ENCODE peak calls at places on chromosomes 13 and 19, in ten cellular contexts. O is SJSA1, E is neural progenitor cell, I is H7, G is bronchial epithelial cell, Z is thyroid gland, U is suprapubic skin, V is PC-9, M is lower lobe of right lung, Q is cardiac muscle cell. A is an unnamed sample.
A peak's percentile ranks its signal among the peaks of the same experiment; 100 is the strongest.

GRCh38 chr19:30360378-30361106 is 11.6 kb upstream of the ZNF536 start:
- DNase-seq in I (peak; percentile 64), G (no peak), U (no peak), V (no peak), E (peak; percentile 62), Z (no peak), Q (no peak), O (no peak), M (no peak), A (no peak)

GRCh38 chr19:41540041-41540695 is 35.8 kb upstream of the CEACAM21 start:
- DNase-seq in G (no peak), M (no peak), V (no peak), E (no peak), I (no peak), U (no peak), Z (no peak), Q (peak; percentile 19), O (no peak), A (no peak)

GRCh38 chr13:39132286-39132685 is 94.0 kb downstream of the NHLRC3 start:
- DNase-seq in G (peak; percentile 56), Q (no peak), U (no peak), Z (no peak), V (no peak), I (no peak), O (no peak), M (no peak), E (no peak), A (peak; percentile 66)

GRCh38 chr19:50427997-50428425 is 4.7 kb upstream of the MYBPC2 start:
- DNase-seq in Z (peak; percentile 95), I (peak; percentile 87), M (peak; percentile 96), V (no peak), Q (peak; percentile 93), G (peak; percentile 30), O (no peak), E (peak; percentile 57), U (peak; percentile 89), A (no peak)

GRCh38 chr13:51523082-51523518 is 61.2 kb upstream of the WDFY2 start:
- DNase-seq in E (no peak), I (no peak), V (peak; percentile 55), O (no peak), Q (peak; percentile 81), M (no peak), Z (peak; percentile 18), G (peak; percentile 71), U (no peak), A (no peak)

GRCh38 chr13:59774511-59774911 is 389.2 kb downstream of the DIAPH3 start:
- DNase-seq in M (no peak), V (peak; percentile 46), G (peak; percentile 70), O (peak; percentile 7), U (no peak), E (peak; percentile 14), Z (no peak), Q (peak; percentile 59), I (no peak), A (peak; percentile 61)

GRCh38 chr19:57949702-57950101 is 2.2 kb upstream of the ZNF256 start:
- DNase-seq in M (no peak), U (no peak), G (no peak), V (no peak), E (no peak), Q (no peak), Z (no peak), I (no peak), O (no peak), A (no peak)

GRCh38 chr13:114202581-114202980 is 23.5 kb downstream of the CFAP97D2 start:
- DNase-seq in O (no peak), M (no peak), I (no peak), E (no peak), Q (no peak), U (no peak), V (no peak), G (no peak), Z (no peak), A (no peak)

GRCh38 chr13:48155850-48156249 is 60.9 kb upstream of the MED4 start:
- DNase-seq in Z (no peak), I (no peak), Q (peak; percentile 69), M (no peak), G (peak; percentile 100), E (no peak), U (no peak), O (peak; percentile 38), V (peak; percentile 71), A (no peak)

GRCh38 chr19:40139533-40140287 is 49.0 kb upstream of the ZNF780A start:
- DNase-seq in V (peak; percentile 54), G (peak; percentile 50), Z (peak; percentile 6), E (peak; percentile 62), I (peak; percentile 31), U (no peak), O (peak; percentile 32), M (no peak), Q (peak; percentile 67), A (peak; percentile 34)

GRCh38 chr13:85603735-85604134 is 195.5 kb downstream of the SLITRK6 start:
- DNase-seq in Z (no peak), E (no peak), Q (no peak), G (no peak), U (no peak), I (no peak), M (no peak), V (no peak), O (no peak), A (no peak)

GRCh38 chr19:33772102-33772857 is 24.4 kb upstream of the KCTD15 start:
- DNase-seq in O (no peak), V (no peak), E (no peak), G (no peak), I (no peak), M (no peak), U (no peak), Z (no peak), Q (no peak), A (no peak)

GRCh38 chr13:46062190-46062589 is 9.6 kb upstream of the ZC3H13 start:
- DNase-seq in M (no peak), O (no peak), Z (no peak), G (peak; percentile 76), V (no peak), E (no peak), U (no peak), Q (peak; percentile 24), I (no peak), A (no peak)

GRCh38 chr13:109274188-109274821 is 512.1 kb downstream of the IRS2 start:
- DNase-seq in G (peak; percentile 61), O (peak; percentile 100), Z (peak; percentile 40), E (peak; percentile 89), U (no peak), I (peak; percentile 33), V (peak; percentile 97), Q (peak; percentile 79), M (peak; percentile 52), A (no peak)

GRCh38 chr13:28657784-28658538 is 969 bp upstream of the POMP start:
- DNase-seq in M (no peak), U (no peak), G (peak; percentile 19), O (no peak), Q (peak; percentile 46), E (peak; percentile 15), Z (no peak), I (no peak), V (no peak), A (no peak)

DNA sequence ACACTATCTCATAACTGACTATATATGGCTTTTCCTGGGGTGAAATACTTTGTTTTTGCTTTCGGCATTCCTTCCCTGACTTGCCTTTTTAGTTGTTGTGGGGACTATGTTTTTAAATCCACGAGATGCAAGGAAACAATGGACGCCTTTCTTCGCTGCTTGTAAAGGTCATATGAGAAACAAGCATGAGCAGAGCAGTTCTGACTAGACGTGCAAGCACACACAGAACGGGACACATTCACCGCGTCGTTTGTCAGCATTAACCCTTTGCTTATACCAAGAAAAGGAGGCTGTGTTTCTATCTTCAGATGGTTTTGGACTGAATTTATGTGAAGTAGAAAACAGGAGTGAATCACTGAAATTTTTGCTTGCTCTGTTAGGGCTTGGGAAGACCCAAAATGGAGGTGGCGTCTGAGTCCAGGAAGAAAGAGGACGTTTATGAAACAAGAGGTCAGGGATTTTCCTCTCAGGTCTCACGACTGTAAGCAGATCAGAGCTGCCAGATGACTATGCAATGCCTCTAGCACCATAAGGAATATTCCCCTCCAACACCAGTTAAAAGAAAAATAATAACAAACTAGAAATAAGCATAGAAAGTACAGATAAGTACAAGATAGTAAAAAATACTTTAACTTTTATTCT is 358.9 kb downstream of the DLEU7 start:
- DNase-seq in U (no peak), Z (no peak), V (no peak), M (no peak), Q (no peak), E (no peak), G (no peak), I (no peak), O (no peak), A (no peak)
- H3K36me3 ChIP-seq in U (no peaks in the 10 kb centered on the region), Z (no peaks in the 10 kb centered on the region), V (no peaks in the 10 kb centered on the region), M (no peaks in the 10 kb centered on the region), Q (no peaks in the 10 kb centered on the region), E (no peaks in the 10 kb centered on the region), G (no peaks in the 10 kb centered on the region), I (no peaks in the 10 kb centered on the region), O (no peaks in the 10 kb centered on the region), A (no peaks in the 10 kb centered on the region)

GRCh38 chr13:26200811-26201210 is 21.3 kb downstream of the RNF6 start:
- DNase-seq in I (no peak), G (no peak), M (no peak), O (no peak), U (no peak), E (no peak), Q (no peak), V (no peak), Z (no peak), A (no peak)

GRCh38 chr13:26202365-26202972 is 19.6 kb downstream of the RNF6 start:
- DNase-seq in U (no peak), V (no peak), M (no peak), E (no peak), Q (peak; percentile 60), Z (no peak), O (no peak), I (no peak), G (no peak), A (no peak)

GRCh38 chr13:26198116-26198515 is 24.0 kb downstream of the RNF6 start:
- DNase-seq in Z (no peak), I (no peak), G (no peak), O (no peak), M (no peak), E (no peak), Q (no peak), V (no peak), U (no peak), A (no peak)

GRCh38 chr13:26197298-26197697 is 24.8 kb downstream of the RNF6 start:
- DNase-seq in Z (no peak), O (no peak), I (no peak), V (no peak), Q (no peak), G (no peak), M (no peak), U (no peak), E (no peak), A (no peak)
- H3K36me3 ChIP-seq in Z (no peaks in the 10 kb centered on the region), O (no peaks in the 10 kb centered on the region), I (no peaks in the 10 kb centered on the region), V (no peaks in the 10 kb centered on the region), Q (no peaks in the 10 kb centered on the region), G (peaks cover 1% of the 10 kb centered on the region), M (no peaks in the 10 kb centered on the region), U (no peaks in the 10 kb centered on the region), E (no peaks in the 10 kb centered on the region), A (no peaks in the 10 kb centered on the region)

GRCh38 chr13:35332134-35332533 is 144.4 kb downstream of the MAB21L1 start:
- DNase-seq in Z (no peak), G (no peak), I (no peak), V (no peak), E (no peak), O (no peak), U (no peak), Q (no peak), M (no peak), A (no peak)
- H3K36me3 ChIP-seq in Z (no peaks in the 10 kb centered on the region), G (no peaks in the 10 kb centered on the region), I (no peaks in the 10 kb centered on the region), V (no peaks in the 10 kb centered on the region), E (no peaks in the 10 kb centered on the region), O (no peaks in the 10 kb centered on the region), U (no peaks in the 10 kb centered on the region), Q (no peaks in the 10 kb centered on the region), M (no peaks in the 10 kb centered on the region), A (no peaks in the 10 kb centered on the region)

GRCh38 chr13:21481359-21481758 is 22.3 kb upstream of the ZDHHC20 start:
- DNase-seq in M (no peak), U (no peak), E (no peak), G (no peak), Z (no peak), V (peak; percentile 55), I (no peak), O (peak; percentile 2), Q (no peak), A (no peak)
- H3K36me3 ChIP-seq in M (no peaks in the 10 kb centered on the region), U (no peaks in the 10 kb centered on the region), E (no peaks in the 10 kb centered on the region), G (no peaks in the 10 kb centered on the region), Z (no peaks in the 10 kb centered on the region), V (no peaks in the 10 kb centered on the region), I (no peaks in the 10 kb centered on the region), O (no peaks in the 10 kb centered on the region), Q (no peaks in the 10 kb centered on the region), A (no peaks in the 10 kb centered on the region)